ENCODE peak calls at places on chromosomes 13 and 19, in seven cellular contexts. X is OCI-LY7, S is GM23248, G is GM23338, F is neural progenitor cell, M is PC-3, I is SK-N-SH. A is an unnamed sample.

GRCh38 chr13:59318320-59318930 is 845.3 kb downstream of the DIAPH3 start:
- DNase-seq in X (peak; percentile 65), F (peak; percentile 91), G (peak; percentile 94), M (peak; percentile 65), I (peak; percentile 44), S (peak; percentile 61), A (peak; percentile 87)

GRCh38 chr19:38164526-38164925 is 59.5 kb downstream of the DPF1 start:
- DNase-seq in I (no peak), S (no peak), F (no peak), G (no peak), M (no peak), X (no peak), A (no peak)

GRCh38 chr19:22609630-22610029 is 24.5 kb upstream of the ZNF492 start:
- DNase-seq in G (no peak), X (no peak), M (no peak), F (no peak), S (no peak), I (no peak), A (no peak)

GRCh38 chr13:64817721-64818120 is 2412.4 kb downstream of the PCDH9 start:
- DNase-seq in M (peak; percentile 59), G (no peak), F (no peak), X (no peak), I (no peak), S (peak; percentile 0), A (no peak)

GRCh38 chr13:84366484-84366883 is 484.2 kb upstream of the SLITRK1 start:
- DNase-seq in S (peak; percentile 1), M (no peak), X (no peak), F (no peak), I (no peak), G (peak; percentile 0), A (no peak)

GRCh38 chr13:50261502-50261901 is 246.3 kb downstream of the KCNRG start:
- DNase-seq in F (no peak), X (no peak), M (no peak), G (no peak), I (no peak), S (no peak), A (no peak)

GRCh38 chr19:33444238-33444992 is 70.9 kb downstream of the CEBPG start:
- DNase-seq in I (no peak), M (no peak), S (no peak), G (no peak), X (no peak), F (no peak), A (no peak)

GRCh38 chr13:101916108-101916757 is 463.8 kb downstream of the ITGBL1 start:
- DNase-seq in M (no peak), G (peak; percentile 81), F (peak; percentile 84), X (no peak), I (peak; percentile 87), S (peak; percentile 37), A (peak; percentile 43)

GRCh38 chr13:109665781-109666249 is 120.6 kb downstream of the IRS2 start:
- DNase-seq in M (peak; percentile 63), F (no peak), S (no peak), G (no peak), I (no peak), X (no peak), A (no peak)

GRCh38 chr13:84430441-84430840 is 548.2 kb upstream of the SLITRK1 start:
- DNase-seq in S (peak; percentile 27), I (no peak), X (no peak), G (no peak), M (no peak), F (no peak), A (no peak)

GRCh38 chr19:3723883-3724282 is 15.7 kb downstream of the TJP3 start:
- DNase-seq in M (no peak), X (no peak), F (peak; percentile 85), G (peak; percentile 58), I (no peak), S (no peak), A (no peak)

GRCh38 chr13:27927444-27928352 is 7.9 kb downstream of the PDX1 start:
- DNase-seq in X (no peak), F (peak; percentile 36), S (no peak), M (no peak), I (no peak), G (peak; percentile 59), A (no peak)

GRCh38 chr13:100336795-100337516 is 248.1 kb downstream of the PCCA start:
- DNase-seq in X (no peak), G (peak; percentile 34), I (no peak), S (no peak), F (no peak), M (no peak), A (no peak)

GRCh38 chr13:60328073-60328472 is 68.9 kb upstream of the TDRD3 start:
- DNase-seq in F (no peak), X (no peak), I (no peak), S (no peak), G (no peak), M (no peak), A (no peak)

GRCh38 chr13:79709526-79709925 is 228.6 kb downstream of the NDFIP2 start:
- DNase-seq in F (no peak), M (no peak), I (no peak), X (no peak), G (no peak), S (peak; percentile 56), A (no peak)

GRCh38 chr19:55696301-55697068 is 21.5 kb downstream of the EPN1 start:
- DNase-seq in X (no peak), M (no peak), F (no peak), I (no peak), S (no peak), G (no peak), A (no peak)

GRCh38 chr13:35833031-35833430 is 298.2 kb downstream of the DCLK1 start:
- DNase-seq in I (no peak), S (no peak), G (no peak), M (no peak), X (no peak), F (no peak), A (no peak)

GRCh38 chr19:43575955-43576451 is 402 bp downstream of the PINLYP start:
- DNase-seq in I (no peak), S (peak; percentile 40), G (no peak), F (no peak), M (no peak), X (no peak), A (no peak)

GRCh38 chr13:77521595-77522367 is 13.7 kb upstream of the SCEL start:
- DNase-seq in I (no peak), M (peak; percentile 92), X (no peak), G (peak; percentile 65), S (peak; percentile 54), F (peak; percentile 30), A (no peak)

GRCh38 chr19:42495663-42496062 is 32.6 kb downstream of the CEACAM1 start:
- DNase-seq in I (no peak), G (no peak), M (no peak), F (no peak), X (no peak), S (no peak), A (no peak)
- H3K4me3 ChIP-seq in I (no peak overlapping the region), G (no peak overlapping the region), M (no peak overlapping the region), F (no peak overlapping the region), X (no peak overlapping the region), S (no peak overlapping the region), A (no peak overlapping the region)

DNA sequence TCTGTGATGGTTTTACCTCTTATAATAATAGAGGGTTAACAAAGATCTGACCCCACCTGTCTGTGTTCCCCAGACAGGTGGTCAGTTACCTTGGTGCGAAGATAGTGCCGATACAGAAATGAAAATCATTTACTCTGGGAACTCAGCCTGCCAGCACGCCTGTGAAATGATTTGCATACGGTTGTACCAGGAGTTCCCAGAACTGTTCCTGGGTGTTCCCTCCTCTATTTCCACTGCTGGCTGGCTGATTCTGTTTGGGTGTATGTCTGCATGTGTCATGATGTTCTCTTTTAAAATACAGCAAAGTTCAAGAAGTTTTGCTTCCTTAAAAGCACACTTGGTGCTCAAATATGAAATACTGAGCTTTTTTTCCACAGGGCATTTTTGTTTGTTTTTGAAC is 527.1 kb downstream of the FGF9 start:
- DNase-seq in M (no peak), X (no peak), F (no peak), I (no peak), G (no peak), S (peak; percentile 4), A (no peak)
- TF ChIP-seq EZH2phosphoT487 in M (no peak), X (no peak), F (no peak), I (no peak), G (no peak), S (no peak), A (no peak)

GRCh38 chr13:110663491-110663890 is 42.4 kb downstream of the CARS2 start:
- DNase-seq in F (no peak), S (no peak), M (no peak), X (no peak), I (no peak), G (no peak), A (no peak)

GRCh38 chr13:110664074-110664473 is 41.8 kb downstream of the CARS2 start:
- DNase-seq in F (no peak), S (no peak), M (no peak), G (no peak), X (no peak), I (no peak), A (no peak)

GRCh38 chr13:110664673-110665072 is 41.2 kb downstream of the CARS2 start:
- DNase-seq in M (no peak), S (no peak), X (no peak), G (no peak), I (no peak), F (no peak), A (no peak)

GRCh38 chr13:110665491-110666254 is 40.2 kb downstream of the CARS2 start:
- DNase-seq in M (no peak), X (no peak), F (no peak), G (no peak), S (no peak), I (no peak), A (no peak)

DNA sequence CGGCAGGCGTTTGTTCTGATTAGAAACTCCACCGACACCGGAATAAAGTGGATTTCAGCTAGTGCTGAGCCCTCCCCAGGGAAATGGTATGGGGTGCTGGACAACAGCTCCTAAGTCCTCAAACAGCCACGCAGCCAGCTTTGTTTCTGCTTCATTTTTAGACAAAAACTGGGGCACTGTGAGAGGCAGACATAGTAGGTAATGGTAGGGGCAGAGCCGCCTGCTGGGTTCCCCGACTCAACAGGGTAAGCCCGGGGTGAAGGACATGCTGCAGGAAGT is 39.7 kb downstream of the CARS2 start:
- DNase-seq in S (no peak), X (no peak), G (no peak), M (no peak), F (no peak), I (no peak), A (no peak)
- H3K4me2 ChIP-seq in S (no peak overlapping the region), X (peak overlapping the region; percentile 23), G (no peak overlapping the region), M (no peak overlapping the region), F (no peak overlapping the region), I (no peak overlapping the region), A (no peak overlapping the region)

GRCh38 chr19:35143231-35143715 is at the start of gene FXYD7:
- DNase-seq in G (peak; percentile 64), M (no peak), S (no peak), I (peak; percentile 66), X (no peak), F (peak; percentile 69), A (no peak)

GRCh38 chr19:35142531-35143230 is 374 bp upstream of the FXYD7 start:
- DNase-seq in M (peak; percentile 63), G (peak; percentile 91), I (peak; percentile 91), F (peak; percentile 84), S (no peak), X (peak; percentile 77), A (peak; percentile 72)

GRCh38 chr19:35143818-35144217 is 763 bp downstream of the FXYD7 start:
- DNase-seq in G (no peak), F (no peak), X (no peak), S (no peak), M (no peak), I (no peak), A (no peak)

GRCh38 chr19:35144600-35145436 is 1.8 kb downstream of the FXYD7 start:
- DNase-seq in X (peak; percentile 36), M (peak; percentile 74), S (no peak), G (peak; percentile 98), I (no peak), F (peak; percentile 89), A (peak; percentile 89)

GRCh38 chr19:35144259-35144599 is 1.2 kb downstream of the FXYD7 start:
- DNase-seq in M (no peak), F (peak; percentile 16), X (no peak), G (no peak), S (no peak), I (no peak), A (no peak)
- H3K4me3 ChIP-seq in M (no peak overlapping the region), F (no peak overlapping the region), X (no peak overlapping the region), G (peak overlapping the region; percentile 89), S (no peak overlapping the region), I (no peak overlapping the region), A (no peak overlapping the region)

A was measured in hepatocyte.